ENCODE peak calls at places on chromosomes 13 and 19, in four cellular contexts. U is A549, R is K562, N is HepG2. O is an unnamed sample.

GRCh38 chr19:6677924-6678689 is 8.1 kb upstream of the TNFSF14 start:
- DNase-seq in N (no peak), R (peak), U (no peak), O (no peak)

GRCh38 chr19:1470864-1471513 is 8.0 kb downstream of the C19orf25 start:
- DNase-seq in N (no peak), R (no peak), U (no peak), O (no peak)

GRCh38 chr13:112898786-112899617 is 70.0 kb upstream of the MCF2L start:
- DNase-seq in U (no peak), N (no peak), R (no peak), O (no peak)

GRCh38 chr19:18176367-18177310 is 3.0 kb downstream of the IFI30 start:
- DNase-seq in R (no peak), N (no peak), U (no peak), O (no peak)

GRCh38 chr13:57604442-57604841 is 27.1 kb upstream of the PCDH17 start:
- DNase-seq in N (no peak), U (no peak), R (no peak), O (no peak)

GRCh38 chr13:99055286-99056073 is 77.6 kb upstream of the DOCK9 start:
- DNase-seq in R (no peak), N (no peak), U (no peak), O (no peak)

GRCh38 chr19:10238172-10238783 is 7.1 kb upstream of the S1PR2 start:
- DNase-seq in U (peak), R (no peak), N (peak), O (peak)

GRCh38 chr13:27053902-27054595 is 117.6 kb downstream of the USP12 start:
- DNase-seq in U (no peak), R (no peak), N (no peak), O (peak)

GRCh38 chr19:50551713-50552187 is 16.5 kb downstream of the LRRC4B start:
- DNase-seq in R (peak), U (no peak), N (no peak), O (no peak)

GRCh38 chr13:43126420-43126819 is 103.0 kb downstream of the DNAJC15 start:
- DNase-seq in R (no peak), N (no peak), U (no peak), O (no peak)

GRCh38 chr19:340620-341385 is 3.8 kb downstream of the MIER2 start:
- DNase-seq in N (no peak), U (no peak), R (no peak), O (no peak)

GRCh38 chr19:18743281-18743825 is 47.8 kb downstream of the COMP start:
- DNase-seq in N (no peak), U (no peak), R (peak), O (peak)

GRCh38 chr19:37572203-37572602 is 22.4 kb downstream of the ZNF571 start:
- DNase-seq in U (no peak), R (no peak), N (no peak), O (peak)

GRCh38 chr19:13881231-13881691 is 4.3 kb downstream of the NANOS3 start:
- DNase-seq in R (no peak), U (no peak), N (peak), O (peak)

GRCh38 chr19:5046339-5047039 is 77.6 kb downstream of the KDM4B start:
- DNase-seq in N (peak), R (no peak), U (peak), O (peak)

GRCh38 chr13:24071423-24072075 is 89.0 kb upstream of the SPATA13 start:
- DNase-seq in N (no peak), U (no peak), R (no peak), O (peak)

GRCh38 chr13:46146898-46147297 is 35.1 kb downstream of the LCP1 start:
- DNase-seq in N (peak), U (no peak), R (no peak), O (no peak)

GRCh38 chr19:10766681-10767201 is 48.9 kb downstream of the DNM2 start:
- DNase-seq in N (no peak), U (no peak), R (no peak), O (peak)

GRCh38 chr13:109785141-109785891 is 1.1 kb downstream of the IRS2 start:
- DNase-seq in N (no peak), R (no peak), U (no peak), O (peak)

GRCh38 chr19:39996218-39996810 is 546 bp upstream of the ZNF546 start:
- DNase-seq in U (peak), R (peak), N (peak), O (peak)

GRCh38 chr13:46553521-46553885 is 533 bp downstream of the LRCH1 start:
- DNase-seq in U (no peak), R (peak), N (no peak), O (no peak)

GRCh38 chr13:113291997-113292862 is 4.8 kb upstream of the LAMP1 start:
- DNase-seq in N (no peak), U (no peak), R (peak), O (peak)

GRCh38 chr19:49339364-49340068 is 4.3 kb downstream of the CD37 start:
- DNase-seq in U (no peak), N (no peak), R (peak), O (peak)

GRCh38 chr13:112747256-112747655 is 57.4 kb downstream of the ATP11A start:
- DNase-seq in R (no peak), N (no peak), U (no peak), O (no peak)

GRCh38 chr13:98910501-98910951 is 67.3 kb downstream of the DOCK9 start:
- DNase-seq in R (no peak), U (peak), N (peak), O (peak)

GRCh38 chr13:40490086-40490723 is 176.2 kb downstream of the FOXO1 start:
- DNase-seq in N (no peak), R (no peak), U (no peak), O (no peak)

GRCh38 chr13:102040812-102041211 is 361.0 kb downstream of the FGF14 start:
- DNase-seq in U (no peak), R (no peak), N (no peak), O (no peak)

GRCh38 chr19:49557641-49558325 is 22.6 kb downstream of the NOSIP start:
- DNase-seq in R (no peak), N (no peak), U (no peak), O (no peak)

GRCh38 chr19:48837081-48837524 is 812 bp upstream of the HSD17B14 start:
- DNase-seq in N (no peak), R (no peak), U (peak), O (peak)

GRCh38 chr13:40585911-40586471 is 80.5 kb downstream of the FOXO1 start:
- DNase-seq in N (no peak), R (no peak), U (no peak), O (no peak)

GRCh38 chr13:25469179-25469545 is 97.4 kb downstream of the ATP8A2 start:
- DNase-seq in R (no peak), U (no peak), N (no peak), O (no peak)

GRCh38 chr13:21242236-21242635 is 65.8 kb downstream of the MRPL57 start:
- DNase-seq in R (no peak), N (peak), U (no peak), O (no peak)

GRCh38 chr13:40932252-40932651 is 86.9 kb downstream of the ELF1 start:
- DNase-seq in R (no peak), N (no peak), U (no peak), O (no peak)

GRCh38 chr19:23002690-23003422 is at the start of gene ZNF728:
- DNase-seq in R (peak), U (no peak), N (no peak), O (no peak)

GRCh38 chr19:5186293-5187050 is 154.1 kb downstream of the PTPRS start:
- DNase-seq in N (no peak), R (no peak), U (no peak), O (peak)

GRCh38 chr19:45086453-45086852 is 6.5 kb upstream of the PPP1R37 start:
- DNase-seq in R (no peak), N (no peak), U (no peak), O (no peak)

GRCh38 chr19:45091031-45091918 is 1.7 kb upstream of the PPP1R37 start:
- DNase-seq in R (peak), U (peak), N (no peak), O (peak)

GRCh38 chr19:45090034-45090433 is 2.9 kb upstream of the PPP1R37 start:
- DNase-seq in U (no peak), R (no peak), N (no peak), O (no peak)

GRCh38 chr19:45090598-45090997 is 2.4 kb upstream of the PPP1R37 start:
- DNase-seq in N (no peak), U (no peak), R (no peak), O (no peak)

DNA sequence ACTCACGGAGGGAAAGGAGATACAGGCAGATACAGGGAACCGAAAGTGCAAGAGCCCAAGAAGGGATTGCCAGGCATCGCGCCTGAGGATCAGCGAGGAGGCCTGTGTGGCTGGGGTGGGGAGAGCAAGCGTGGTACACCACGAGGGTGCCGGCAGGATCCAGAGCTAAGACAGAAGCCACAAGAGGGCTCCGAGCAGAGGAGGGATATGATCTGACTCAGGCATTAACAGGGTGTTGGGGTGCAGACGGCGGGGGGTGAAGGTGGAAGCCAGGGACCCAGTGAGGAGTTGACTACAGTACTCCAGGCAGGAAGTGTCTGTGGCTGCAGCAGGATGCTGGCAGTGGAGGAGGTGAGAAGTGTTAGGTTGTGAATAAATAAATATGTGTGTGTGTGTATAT is 5.4 kb upstream of the PPP1R37 start:
- DNase-seq in U (no peak), N (no peak), R (no peak), O (no peak)
- TF ChIP-seq MAZ in U (no peak), N (no peak), R (no peak), O (no peak)

DNA sequence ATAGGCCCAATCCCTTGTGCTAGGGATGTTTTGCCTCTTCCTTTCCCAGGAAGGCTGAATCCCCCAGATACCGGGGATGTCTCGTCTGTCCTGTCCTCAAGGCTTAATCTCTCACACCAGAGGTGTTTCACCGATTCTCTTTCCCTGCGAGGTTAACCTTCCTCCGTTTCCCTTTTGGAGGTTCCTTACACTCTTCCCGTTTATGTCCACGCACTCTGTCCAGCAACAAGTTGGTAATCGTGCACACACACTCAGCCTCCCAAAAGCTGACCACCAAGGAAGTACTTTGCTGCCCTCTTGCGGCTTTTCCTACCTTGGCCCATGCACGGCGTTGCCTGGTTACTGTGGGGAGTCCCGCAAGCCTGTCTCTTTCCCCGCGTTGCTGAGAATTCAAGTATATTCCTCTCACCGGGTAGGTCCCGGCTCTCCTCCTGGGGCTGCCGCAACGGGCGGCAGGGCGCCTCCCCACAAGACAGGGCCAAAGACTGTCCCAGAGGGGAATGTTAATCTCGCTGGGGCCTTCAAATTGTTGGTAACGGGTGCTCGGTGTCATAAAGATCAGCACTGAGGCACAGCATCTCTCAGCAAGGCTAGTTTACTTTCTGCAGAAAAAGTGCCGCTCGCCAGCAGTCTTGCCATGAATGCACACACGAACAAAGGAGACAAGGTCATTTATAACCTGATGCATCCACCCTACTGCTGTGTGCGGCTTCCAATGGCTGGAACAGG is 36.7 kb upstream of the CD177 start:
- DNase-seq in U (peak), R (peak), N (peak), O (peak)
- H3K4me2 ChIP-seq in U (no peak), R (peak), N (no peak), O (no peak)

DNA sequence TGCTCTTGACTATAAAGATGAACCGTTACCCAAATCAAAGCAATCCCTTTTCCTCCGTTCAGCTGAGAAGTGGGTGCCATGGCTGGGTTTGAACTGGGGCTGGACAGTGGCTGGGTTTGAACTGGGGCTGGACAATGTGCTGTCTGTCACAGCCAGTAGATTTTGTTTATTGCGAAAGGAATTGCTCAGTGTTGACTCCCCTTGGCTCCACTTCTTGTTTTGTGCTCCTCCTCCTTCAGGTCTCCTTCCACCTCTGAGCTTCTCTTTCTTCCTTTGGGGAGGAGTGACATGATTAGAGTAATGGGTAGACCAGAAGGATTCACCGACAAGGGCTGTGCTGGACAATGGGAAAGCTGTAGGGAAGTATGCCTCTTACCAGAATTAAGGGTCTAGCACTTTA is 19.4 kb upstream of the MBNL2 start:
- DNase-seq in U (no peak), R (no peak), N (no peak), O (no peak)
- TF ChIP-seq MAZ in U (no peak), R (no peak), N (no peak), O (no peak)

GRCh38 chr13:48431987-48432615 is 19.2 kb upstream of the LPAR6 start:
- DNase-seq in U (no peak), N (peak), R (no peak), O (no peak)
- H3K4me2 ChIP-seq in U (no peak), N (peak), R (no peak), O (peak)

DNA sequence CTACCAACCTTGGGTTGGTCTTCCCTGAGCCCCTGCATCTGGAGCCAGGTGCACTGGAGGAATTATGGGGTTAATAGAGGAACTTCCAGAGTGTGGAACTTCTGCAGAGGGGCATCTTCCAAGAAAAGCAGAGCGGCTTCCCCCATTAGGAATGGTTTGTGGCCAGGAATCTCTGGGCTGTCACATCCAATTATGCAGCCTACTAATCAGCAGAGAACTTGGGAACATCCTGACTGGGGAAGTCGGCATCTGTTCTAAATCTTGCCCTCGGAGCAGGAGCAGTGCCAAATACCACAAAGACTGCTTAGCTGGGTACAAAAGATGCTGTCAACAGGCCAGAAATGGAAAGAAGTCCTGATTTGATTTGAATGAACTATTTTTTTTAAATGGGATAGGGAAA is 435.1 kb downstream of the ZNF536 start:
- DNase-seq in U (no peak), N (no peak), R (no peak), O (no peak)
- TF ChIP-seq MAZ in U (no peak), N (no peak), R (no peak), O (no peak)

DNA sequence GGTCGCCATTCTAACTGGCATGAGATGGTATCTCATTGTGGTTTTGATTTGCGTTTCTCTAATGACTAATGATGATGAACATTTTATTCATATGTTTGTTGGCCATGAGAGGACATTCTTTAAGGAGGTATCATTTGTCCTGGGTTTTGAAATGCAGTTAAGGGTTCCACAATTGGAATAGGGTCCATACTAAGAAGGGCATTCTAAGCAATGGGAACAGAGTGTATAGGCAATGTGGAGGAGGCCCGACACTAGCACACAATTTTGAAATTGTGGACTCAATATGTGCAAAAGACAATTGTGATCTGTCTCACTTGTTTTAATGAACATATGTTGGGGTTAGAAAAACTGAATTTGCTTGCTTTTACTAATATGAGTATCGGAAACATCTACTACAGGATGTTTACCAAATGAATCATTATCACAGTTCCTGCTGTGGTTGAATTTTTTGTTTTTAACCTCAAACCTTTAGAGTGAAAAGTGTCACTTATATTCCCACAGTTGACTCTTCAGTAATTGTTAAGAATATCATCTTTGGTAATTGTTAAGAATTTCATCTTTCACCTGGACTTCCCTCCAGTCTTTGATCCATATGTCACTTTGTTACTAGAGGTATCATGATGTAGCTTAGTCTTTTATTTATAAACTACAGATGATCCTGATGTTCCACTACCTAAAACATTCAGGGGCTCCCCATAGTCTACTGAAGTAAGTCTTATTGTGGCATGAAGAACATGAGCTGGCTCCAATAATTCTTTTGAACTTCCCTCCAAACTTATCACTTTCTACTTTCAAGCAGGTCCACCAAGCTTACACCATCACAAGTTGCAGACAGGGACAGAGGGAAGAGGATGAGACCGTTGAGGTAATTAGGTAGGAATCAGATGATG is 109.7 kb upstream of the KLF12 start:
- DNase-seq in R (no peak), N (no peak), U (no peak), O (peak)
- H3K4me2 ChIP-seq in R (no peak), N (no peak), U (no peak), O (peak)

GRCh38 chr13:92187378-92187989 is 789.1 kb downstream of the GPC5 start:
- DNase-seq in R (peak), N (peak), U (peak), O (peak)
- TF ChIP-seq MAZ in R (no peak), N (no peak), U (no peak), O (no peak)